ENCODE peak calls at places on chromosomes 13 and 19, in four cellular contexts. One of them, this sample, is unnamed.

GRCh38 chr19:50870417-50871089 is 2.7 kb upstream of the KLK2 start:
- DNase-seq in GM12878: no peak
- DNase-seq in K562: peak; percentile 93
- DNase-seq in HepG2: peak; percentile 12
- DNase-seq in this sample: peak; percentile 90

GRCh38 chr13:60583911-60584753 is 187.1 kb downstream of the TDRD3 start:
- DNase-seq in GM12878: no peak
- DNase-seq in K562: peak; percentile 14
- DNase-seq in HepG2: no peak
- DNase-seq in this sample: no peak

GRCh38 chr19:3423183-3423829 is 56.9 kb downstream of the NFIC start:
- DNase-seq in GM12878: no peak
- DNase-seq in K562: peak; percentile 58
- DNase-seq in HepG2: no peak
- DNase-seq in this sample: no peak

GRCh38 chr19:17931532-17932191 is 1.2 kb upstream of the CCDC124 start:
- DNase-seq in GM12878: no peak
- DNase-seq in K562: peak; percentile 54
- DNase-seq in HepG2: no peak
- DNase-seq in this sample: no peak

GRCh38 chr19:53596056-53596455 is 35.7 kb upstream of the DPRX start:
- DNase-seq in GM12878: no peak
- DNase-seq in K562: peak; percentile 3
- DNase-seq in HepG2: no peak
- DNase-seq in this sample: no peak

GRCh38 chr19:3821857-3822364 is 35.7 kb upstream of the MATK start:
- DNase-seq in GM12878: no peak
- DNase-seq in K562: peak; percentile 93
- DNase-seq in HepG2: peak; percentile 20
- DNase-seq in this sample: peak; percentile 67

GRCh38 chr19:53511933-53512374 is 26.0 kb upstream of the ZNF331 start:
- DNase-seq in GM12878: no peak
- DNase-seq in K562: peak; percentile 63
- DNase-seq in HepG2: peak; percentile 71
- DNase-seq in this sample: no peak

GRCh38 chr13:77740931-77741586 is 43.6 kb downstream of the SLAIN1 start:
- DNase-seq in GM12878: no peak
- DNase-seq in K562: no peak
- DNase-seq in HepG2: no peak
- DNase-seq in this sample: no peak

GRCh38 chr13:93621051-93621450 is 394.4 kb downstream of the GPC6 start:
- DNase-seq in GM12878: no peak
- DNase-seq in K562: no peak
- DNase-seq in HepG2: no peak
- DNase-seq in this sample: no peak

GRCh38 chr19:50332014-50332263 is 2.8 kb upstream of the KCNC3 start:
- DNase-seq in GM12878: no peak
- DNase-seq in K562: no peak
- DNase-seq in HepG2: no peak
- DNase-seq in this sample: no peak

GRCh38 chr13:72737033-72737432 is 9.3 kb downstream of the BORA start:
- DNase-seq in GM12878: no peak
- DNase-seq in K562: no peak
- DNase-seq in HepG2: no peak
- DNase-seq in this sample: no peak
- TF ChIP-seq HDAC2 in GM12878: no peak
- TF ChIP-seq HDAC2 in K562: no peak
- TF ChIP-seq HDAC2 in HepG2: no peak
- TF ChIP-seq HDAC2 in this sample: no peak

GRCh38 chr19:35792312-35792711 is 16.9 kb downstream of the ARHGAP33 start:
- DNase-seq in GM12878: no peak
- DNase-seq in K562: no peak
- DNase-seq in HepG2: no peak
- DNase-seq in this sample: no peak

GRCh38 chr19:35789978-35790944 is 14.9 kb downstream of the ARHGAP33 start:
- DNase-seq in GM12878: no peak
- DNase-seq in K562: no peak
- DNase-seq in HepG2: no peak
- DNase-seq in this sample: no peak

GRCh38 chr19:35792888-35793287 is 17.5 kb downstream of the ARHGAP33 start:
- DNase-seq in GM12878: no peak
- DNase-seq in K562: no peak
- DNase-seq in HepG2: no peak
- DNase-seq in this sample: no peak

GRCh38 chr19:35791814-35792279 is 16.5 kb downstream of the ARHGAP33 start:
- DNase-seq in GM12878: no peak
- DNase-seq in K562: no peak
- DNase-seq in HepG2: no peak
- DNase-seq in this sample: no peak

DNA sequence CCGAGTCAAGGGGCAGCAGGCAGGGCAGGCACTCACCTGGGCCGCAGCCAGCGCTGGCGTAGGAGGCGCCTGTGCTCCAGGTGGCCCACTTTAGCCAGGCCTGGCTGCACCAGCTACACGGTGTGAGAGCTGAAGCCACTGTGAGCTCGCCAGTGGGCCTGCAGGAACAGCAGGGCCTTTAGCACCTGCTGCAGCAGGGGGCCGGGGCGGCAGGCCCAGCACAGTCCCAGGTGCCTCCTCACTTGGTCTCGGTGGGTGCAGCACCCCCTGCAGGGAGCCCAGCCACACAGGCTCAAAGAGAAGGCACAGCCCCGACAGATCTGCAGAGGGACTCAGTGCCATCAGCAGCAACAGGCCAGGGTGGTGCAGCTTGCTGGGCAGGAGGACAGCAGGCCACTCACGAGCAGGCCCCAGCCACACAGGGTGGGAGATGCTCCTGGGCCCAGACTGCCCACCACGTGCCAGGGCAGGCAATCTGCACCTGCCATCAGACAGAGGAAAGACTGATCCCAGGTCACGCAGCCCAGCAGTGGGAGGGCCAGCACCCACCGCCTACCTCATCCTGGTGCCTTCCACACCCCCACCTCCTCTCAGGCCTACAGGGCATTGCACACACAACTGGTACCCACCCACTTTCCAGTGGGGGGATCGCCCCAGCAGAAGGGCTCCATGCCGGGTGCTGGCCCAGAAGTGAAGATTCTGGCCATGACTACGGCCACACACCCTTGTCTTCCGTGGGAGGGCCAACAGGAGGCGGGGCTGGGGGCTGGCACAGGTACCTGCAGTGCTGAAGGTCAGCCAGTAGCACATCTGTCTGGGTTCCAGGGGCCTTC is 15.8 kb downstream of the ARHGAP33 start:
- DNase-seq in GM12878: no peak
- DNase-seq in K562: no peak
- DNase-seq in HepG2: peak; percentile 40
- DNase-seq in this sample: no peak
- TF ChIP-seq JUNB in GM12878: no peak
- TF ChIP-seq JUNB in K562: no peak
- TF ChIP-seq JUNB in HepG2: no peak
- TF ChIP-seq JUNB in this sample: no peak

DNA sequence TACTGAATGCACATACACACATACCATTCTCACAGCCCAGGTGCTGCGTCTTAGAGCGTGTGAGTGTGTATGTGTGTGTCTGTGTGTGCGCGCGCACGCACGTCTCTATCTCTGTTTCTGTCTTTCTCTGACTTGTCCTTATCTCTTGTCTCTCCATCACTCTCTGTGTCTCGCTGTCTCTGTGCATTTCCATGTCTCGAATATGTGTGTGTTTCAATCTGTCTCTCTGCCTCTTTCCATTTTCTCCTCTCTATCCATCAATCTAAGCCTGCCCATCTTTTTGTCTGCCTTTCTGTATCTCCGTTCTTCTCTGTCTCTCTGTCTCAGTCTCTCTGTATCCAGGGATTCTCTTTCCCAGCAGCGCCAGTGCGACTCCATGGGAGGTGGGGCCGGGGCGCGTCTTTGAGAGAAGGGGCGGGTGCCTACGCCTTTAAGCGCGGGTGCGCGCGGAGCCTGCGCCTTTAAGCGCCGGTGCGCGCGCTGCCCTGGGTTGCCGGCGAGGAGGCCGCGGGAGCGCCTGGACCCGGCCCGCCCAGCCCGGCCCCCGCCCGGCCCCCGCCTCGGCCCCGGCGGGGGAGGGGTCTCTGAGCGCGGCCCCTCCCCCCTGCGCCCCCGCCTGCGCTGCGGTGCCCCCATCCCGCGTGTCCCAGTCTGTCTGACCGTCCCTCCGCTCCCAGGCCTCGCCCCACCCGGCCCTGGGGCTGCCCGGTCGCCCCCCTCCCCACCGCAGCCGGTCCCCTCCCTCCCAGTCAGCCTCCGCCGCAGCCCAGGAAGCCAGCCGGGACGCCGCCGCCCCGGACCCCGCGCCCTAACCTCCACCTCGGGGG is at the start of gene LRFN3:
- DNase-seq in GM12878: no peak
- DNase-seq in K562: peak; percentile 75
- DNase-seq in HepG2: peak; percentile 21
- DNase-seq in this sample: peak; percentile 88
- TF ChIP-seq HDAC2 in GM12878: no peak
- TF ChIP-seq HDAC2 in K562: no peak
- TF ChIP-seq HDAC2 in HepG2: no peak
- TF ChIP-seq HDAC2 in this sample: no peak

GRCh38 chr19:42926781-42927180 is 9.1 kb upstream of the PSG6 start:
- DNase-seq in GM12878: no peak
- DNase-seq in K562: no peak
- DNase-seq in HepG2: no peak
- DNase-seq in this sample: no peak

DNA sequence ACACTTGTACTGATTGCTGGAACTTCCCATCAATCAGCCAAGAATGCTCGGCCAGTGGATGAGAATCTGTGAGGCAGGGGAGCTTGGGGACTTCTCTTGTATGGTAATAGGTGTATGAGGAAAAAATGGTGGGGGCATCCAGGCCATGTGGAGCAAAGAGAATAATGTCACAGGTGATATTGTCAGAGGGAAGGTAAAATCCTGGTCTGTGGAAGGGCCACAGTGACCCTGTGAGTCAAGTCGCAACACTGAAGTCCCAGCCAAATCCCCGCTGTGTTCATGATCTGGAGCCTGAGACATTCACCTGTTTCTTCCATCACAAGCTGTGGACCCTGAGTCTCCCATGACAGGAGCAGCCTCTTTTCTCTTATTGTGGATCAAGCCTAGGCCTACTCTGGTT is 8.1 kb downstream of the PSG7 start:
- DNase-seq in GM12878: no peak
- DNase-seq in K562: no peak
- DNase-seq in HepG2: no peak
- DNase-seq in this sample: no peak
- TF ChIP-seq JUNB in GM12878: no peak
- TF ChIP-seq JUNB in K562: no peak
- TF ChIP-seq JUNB in HepG2: no peak
- TF ChIP-seq JUNB in this sample: no peak

GRCh38 chr13:24292476-24292875 is 16.9 kb upstream of the C1QTNF9 start:
- DNase-seq in GM12878: no peak
- DNase-seq in K562: no peak
- DNase-seq in HepG2: no peak
- DNase-seq in this sample: no peak
- TF ChIP-seq HDAC2 in GM12878: no peak
- TF ChIP-seq HDAC2 in K562: no peak
- TF ChIP-seq HDAC2 in HepG2: no peak
- TF ChIP-seq HDAC2 in this sample: no peak

DNA sequence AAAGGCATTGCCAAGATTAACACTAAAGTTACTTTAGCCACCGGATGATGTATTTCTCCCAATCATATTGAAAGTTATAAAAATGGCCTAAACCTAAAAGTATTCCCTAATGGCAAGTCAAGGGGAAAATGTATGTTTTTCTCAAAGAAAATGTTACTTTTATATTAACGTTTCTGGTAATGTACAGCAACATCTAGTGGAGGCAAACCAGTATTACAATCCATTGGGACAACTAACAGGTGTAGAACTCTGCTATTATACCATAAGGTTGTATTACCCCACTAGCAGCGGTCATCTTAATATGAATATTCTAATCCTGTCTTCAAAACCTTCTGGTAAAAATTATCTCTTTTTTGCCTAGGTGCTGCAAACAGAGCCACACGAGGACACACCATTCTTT is 69.2 kb downstream of the ZNF100 start:
- DNase-seq in GM12878: no peak
- DNase-seq in K562: no peak
- DNase-seq in HepG2: peak; percentile 4
- DNase-seq in this sample: no peak
- TF ChIP-seq JUNB in GM12878: no peak
- TF ChIP-seq JUNB in K562: no peak
- TF ChIP-seq JUNB in HepG2: no peak
- TF ChIP-seq JUNB in this sample: no peak

GRCh38 chr19:34231439-34231838 is 22.9 kb upstream of the GARRE1 start:
- DNase-seq in GM12878: no peak
- DNase-seq in K562: no peak
- DNase-seq in HepG2: no peak
- DNase-seq in this sample: no peak

GRCh38 chr19:34230833-34231232 is 23.5 kb upstream of the GARRE1 start:
- DNase-seq in GM12878: no peak
- DNase-seq in K562: no peak
- DNase-seq in HepG2: no peak
- DNase-seq in this sample: no peak

GRCh38 chr19:34229721-34230120 is 24.6 kb upstream of the GARRE1 start:
- DNase-seq in GM12878: no peak
- DNase-seq in K562: no peak
- DNase-seq in HepG2: no peak
- DNase-seq in this sample: no peak

GRCh38 chr19:34235425-34235940 is 18.9 kb upstream of the GARRE1 start:
- DNase-seq in GM12878: no peak
- DNase-seq in K562: no peak
- DNase-seq in HepG2: no peak
- DNase-seq in this sample: no peak

DNA sequence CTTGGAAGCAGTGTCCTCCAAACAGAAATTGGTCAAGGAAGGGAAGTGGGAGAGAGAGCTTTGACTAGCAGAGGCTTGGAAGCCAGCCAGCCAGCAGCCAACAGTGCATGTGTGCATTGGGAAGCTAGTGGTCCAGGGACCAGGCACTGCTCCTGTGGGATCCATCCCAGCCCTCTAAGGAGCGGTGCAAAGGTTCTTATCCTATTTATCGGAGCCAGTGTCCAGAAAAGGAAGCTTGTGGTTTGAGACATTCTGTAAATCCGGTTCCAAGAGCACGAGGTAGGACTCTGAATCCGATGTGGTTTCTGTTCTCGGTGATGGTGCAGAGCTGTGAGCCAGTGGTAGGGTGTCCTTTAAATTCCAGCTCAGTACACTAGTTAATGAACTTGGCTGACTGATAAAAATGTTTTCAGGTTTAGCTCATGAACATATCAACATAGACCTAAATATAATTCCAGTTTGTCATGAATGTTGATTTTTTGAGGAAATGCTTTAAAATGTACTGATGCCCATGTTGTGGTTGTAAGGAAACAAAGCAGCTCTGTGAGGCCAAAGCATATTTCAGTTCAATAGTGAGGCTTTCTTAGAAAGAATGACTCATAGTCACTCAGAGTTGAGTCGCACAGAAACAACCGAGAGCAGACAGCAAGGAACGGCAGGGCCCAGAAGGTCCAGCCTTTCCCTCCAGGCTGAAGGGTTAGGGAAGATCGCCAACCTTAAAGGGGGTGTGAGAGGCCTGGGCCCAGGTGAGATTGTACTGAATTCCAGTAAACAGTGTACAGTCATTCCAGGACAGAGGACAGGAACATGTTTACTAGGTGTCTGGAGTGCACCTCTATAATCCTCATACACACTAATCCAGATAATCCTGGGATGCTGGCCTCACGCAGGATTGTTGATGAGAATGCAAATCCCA is 21.5 kb upstream of the GARRE1 start:
- DNase-seq in GM12878: no peak
- DNase-seq in K562: no peak
- DNase-seq in HepG2: peak; percentile 56
- DNase-seq in this sample: peak; percentile 62
- TF ChIP-seq HDAC2 in GM12878: no peak
- TF ChIP-seq HDAC2 in K562: no peak
- TF ChIP-seq HDAC2 in HepG2: no peak
- TF ChIP-seq HDAC2 in this sample: no peak

GRCh38 chr19:9721861-9722260 is 46.7 kb downstream of the ZNF846 start:
- DNase-seq in GM12878: peak; percentile 1
- DNase-seq in K562: no peak
- DNase-seq in HepG2: no peak
- DNase-seq in this sample: no peak
- TF ChIP-seq JUNB in GM12878: no peak
- TF ChIP-seq JUNB in K562: no peak
- TF ChIP-seq JUNB in HepG2: no peak
- TF ChIP-seq JUNB in this sample: no peak

This sample was measured in A549.